ENCODE peak calls at places on chromosomes 7 and 10, in five cellular contexts. Y is CD8-positive, alpha-beta T cell; S is ascending aorta; T is right atrium auricular region; B is body of pancreas. L is an unnamed sample. For H3K9me3, the result is how much of the 10 kb centered on the place peaks cover.

GRCh38 chr7:22726849-22727792 is at the start of gene IL6:
- DNase-seq in Y (no peak), S (peak), T (peak), B (peak), L (peak)

GRCh38 chr10:7288060-7288690 is 122.7 kb downstream of the SFMBT2 start:
- DNase-seq in Y (no peak), S (no peak), T (no peak), B (no peak), L (no peak)

GRCh38 chr7:69776611-69777010 is 178.3 kb downstream of the AUTS2 start:
- DNase-seq in Y (no peak), S (no peak), T (no peak), B (no peak), L (no peak)

GRCh38 chr7:126727930-126728331 is 524.8 kb downstream of the GRM8 start:
- DNase-seq in Y (no peak), S (no peak), T (no peak), B (no peak), L (no peak)

GRCh38 chr10:24209421-24209770 is 458 bp downstream of the KIAA1217 start:
- DNase-seq in Y (no peak), S (no peak), T (peak), B (peak), L (no peak)

GRCh38 chr10:32961892-32962369 is 3.9 kb upstream of the ITGB1 start:
- DNase-seq in Y (no peak), S (peak), T (no peak), B (peak), L (no peak)

GRCh38 chr10:62050941-62051433 is 149.5 kb downstream of the ARID5B start:
- DNase-seq in Y (peak), S (peak), T (peak), B (peak), L (peak)

GRCh38 chr10:130364631-130365030 is 228.4 kb downstream of the GLRX3 start:
- DNase-seq in Y (peak), S (no peak), T (no peak), B (no peak), L (no peak)

GRCh38 chr10:34689053-34689452 is 126.0 kb downstream of the PARD3 start:
- DNase-seq in Y (no peak), S (no peak), T (no peak), B (peak), L (peak)

GRCh38 chr10:116278832-116279231 is 5.8 kb upstream of the GFRA1 start:
- DNase-seq in Y (no peak), S (no peak), T (no peak), B (no peak), L (no peak)

GRCh38 chr7:87220734-87221215 is 1.2 kb upstream of the TMEM243 start:
- DNase-seq in Y (no peak), S (no peak), T (no peak), B (peak), L (peak)

GRCh38 chr7:149750122-149750845 is 23.1 kb downstream of the ZNF467 start:
- DNase-seq in Y (no peak), S (no peak), T (no peak), B (no peak), L (no peak)

GRCh38 chr10:113565364-113565763 is 12.5 kb downstream of the HABP2 start:
- DNase-seq in Y (no peak), S (no peak), T (no peak), B (no peak), L (no peak)

GRCh38 chr10:86401588-86402282 is 35.1 kb upstream of the GRID1 start:
- DNase-seq in Y (peak), S (peak), T (no peak), B (peak), L (no peak)

GRCh38 chr7:157464111-157464970 is 127.5 kb downstream of the DNAJB6 start:
- DNase-seq in Y (no peak), S (no peak), T (no peak), B (no peak), L (no peak)

GRCh38 chr10:17808971-17809841 is at the start of gene MRC1:
- DNase-seq in Y (no peak), S (no peak), T (no peak), B (peak), L (peak)

GRCh38 chr10:109886788-109887155 is 36.5 kb downstream of the XPNPEP1 start:
- DNase-seq in Y (no peak), S (no peak), T (peak), B (no peak), L (no peak)

GRCh38 chr7:155203882-155204691 is 93.6 kb upstream of the INSIG1 start:
- DNase-seq in Y (no peak), S (no peak), T (no peak), B (peak), L (no peak)

GRCh38 chr7:42768037-42768436 is 143.8 kb downstream of the C7orf25 start:
- DNase-seq in Y (no peak), S (no peak), T (no peak), B (no peak), L (no peak)

GRCh38 chr10:102540023-102540422 is 36.3 kb downstream of the SUFU start:
- DNase-seq in Y (no peak), S (no peak), T (no peak), B (no peak), L (no peak)

GRCh38 chr7:12801107-12801506 is 113.7 kb downstream of the ARL4A start:
- DNase-seq in Y (no peak), S (no peak), T (no peak), B (peak), L (no peak)

GRCh38 chr7:40220421-40220911 is 85.7 kb downstream of the SUGCT start:
- DNase-seq in Y (no peak), S (no peak), T (no peak), B (no peak), L (no peak)

GRCh38 chr10:69685802-69686585 is 55.9 kb downstream of the FAM241B start:
- DNase-seq in Y (no peak), S (peak), T (peak), B (peak), L (peak)

GRCh38 chr10:69684020-69684980 is 54.3 kb downstream of the FAM241B start:
- DNase-seq in Y (no peak), S (peak), T (peak), B (peak), L (peak)

GRCh38 chr10:69685426-69685801 is 55.4 kb downstream of the FAM241B start:
- DNase-seq in Y (no peak), S (no peak), T (no peak), B (no peak), L (no peak)

GRCh38 chr10:69686866-69687265 is 56.8 kb downstream of the FAM241B start:
- DNase-seq in Y (no peak), S (peak), T (no peak), B (no peak), L (no peak)

GRCh38 chr10:69684981-69685353 is 54.9 kb downstream of the FAM241B start:
- DNase-seq in Y (no peak), S (no peak), T (no peak), B (no peak), L (no peak)
- H3K27ac ChIP-seq in Y (no peak), S (peak), T (peak), B (peak), L (peak)

GRCh38 chr10:12710594-12711343 is 290.7 kb downstream of the CCDC3 start:
- DNase-seq in Y (peak), S (peak), T (peak), B (peak), L (peak)

GRCh38 chr10:12709516-12709915 is 292.0 kb downstream of the CCDC3 start:
- DNase-seq in Y (no peak), S (no peak), T (no peak), B (no peak), L (no peak)

GRCh38 chr10:12708921-12709320 is 292.6 kb downstream of the CCDC3 start:
- DNase-seq in Y (no peak), S (peak), T (no peak), B (no peak), L (no peak)

GRCh38 chr10:12711344-12711708 is 290.2 kb downstream of the CCDC3 start:
- DNase-seq in Y (no peak), S (no peak), T (no peak), B (no peak), L (no peak)

DNA sequence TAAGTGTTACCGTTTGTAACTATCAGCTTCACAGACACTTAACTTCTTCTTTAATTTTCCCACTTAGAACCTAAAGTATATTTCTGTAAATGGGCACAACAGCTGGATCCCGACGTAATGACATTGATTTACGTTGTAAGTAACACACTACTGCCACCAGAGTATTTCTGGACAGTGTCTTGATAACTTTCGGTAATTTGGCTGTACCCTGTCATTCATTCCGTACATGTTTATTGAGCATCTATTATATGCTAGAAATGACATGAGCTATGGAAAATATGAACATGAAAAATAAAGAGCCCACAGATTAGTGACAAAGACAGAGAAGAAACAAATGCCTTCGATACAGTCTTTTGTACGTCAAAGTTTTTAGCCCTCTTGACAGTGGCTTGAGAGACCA is 291.4 kb downstream of the CCDC3 start:
- DNase-seq in Y (no peak), S (no peak), T (no peak), B (no peak), L (no peak)
- H3K9me3 ChIP-seq in Y (under half), S (under half), T (under half), B (under half), L (under half)

DNA sequence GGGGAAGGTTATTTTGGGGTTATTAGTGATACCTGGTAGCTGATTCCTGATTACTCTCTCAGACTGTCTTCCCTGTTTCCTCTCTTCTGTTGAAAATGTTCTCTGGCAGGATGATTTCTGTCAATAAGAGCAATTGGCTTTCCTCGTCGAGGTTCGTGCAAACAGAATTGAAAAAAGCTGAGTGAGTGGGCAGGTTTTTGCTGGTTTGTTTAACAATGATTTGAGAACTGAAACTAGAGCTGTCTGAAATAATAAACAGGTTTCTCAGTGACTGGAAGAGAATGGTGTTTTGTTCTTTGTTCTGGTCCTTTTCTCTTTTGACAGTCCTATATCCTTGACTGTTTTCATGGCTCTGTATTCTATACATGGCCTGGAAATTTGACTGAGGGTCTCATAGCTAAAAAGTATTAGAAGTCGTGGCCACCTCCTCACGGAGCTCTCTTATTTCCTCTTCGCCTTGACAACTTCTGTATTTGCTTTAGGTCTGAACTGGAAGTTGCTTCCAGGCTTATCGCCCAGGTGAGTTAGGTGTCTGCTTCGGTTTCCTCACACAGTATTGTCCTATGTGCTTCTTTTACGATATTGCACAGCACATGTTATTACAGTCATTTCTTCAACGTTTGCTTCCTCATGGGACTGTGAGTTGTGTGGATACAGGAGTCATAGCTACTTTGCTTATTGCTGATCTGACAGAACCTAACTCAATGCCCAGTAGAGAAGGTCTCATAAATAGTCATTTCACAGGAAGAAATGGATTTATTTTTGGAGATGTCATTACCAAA is 403.6 kb downstream of the NRG3 start:
- DNase-seq in Y (no peak), S (no peak), T (no peak), B (no peak), L (no peak)
- H3K27ac ChIP-seq in Y (no peak), S (no peak), T (no peak), B (no peak), L (no peak)

DNA sequence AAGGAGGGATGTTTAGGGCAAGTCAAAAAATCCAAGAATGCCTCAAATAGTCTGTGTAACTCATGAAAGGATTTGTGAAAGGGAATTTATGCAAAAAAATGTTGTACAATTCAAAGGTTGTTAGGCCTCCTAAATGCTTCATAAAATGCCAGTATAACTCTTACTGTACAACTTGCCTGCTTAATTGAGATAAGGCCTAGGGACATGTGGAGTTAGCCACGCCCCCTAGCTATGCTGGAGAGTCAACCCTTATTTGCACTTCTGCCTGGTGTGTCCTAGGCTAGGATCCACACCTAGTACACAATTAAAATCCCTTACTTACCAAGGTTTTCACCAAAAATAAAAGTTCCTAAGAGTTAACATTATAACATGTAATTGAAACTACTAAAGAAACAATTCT is 77.2 kb downstream of the ZNF680 start:
- DNase-seq in Y (no peak), S (no peak), T (no peak), B (no peak), L (no peak)
- H3K9me3 ChIP-seq in Y (under half), S (under half), T (under half), B (under half), L (under half)

GRCh38 chr10:29648114-29648982 is 13.6 kb upstream of the SVIL start:
- DNase-seq in Y (peak), S (no peak), T (no peak), B (no peak), L (no peak)
- H3K27ac ChIP-seq in Y (no peak), S (peak), T (peak), B (peak), L (peak)

GRCh38 chr10:37831495-37832333 is 25.7 kb downstream of the ZNF248 start:
- DNase-seq in Y (no peak), S (no peak), T (no peak), B (no peak), L (no peak)

GRCh38 chr10:37821237-37821636 is 36.2 kb downstream of the ZNF248 start:
- DNase-seq in Y (no peak), S (no peak), T (no peak), B (no peak), L (no peak)

DNA sequence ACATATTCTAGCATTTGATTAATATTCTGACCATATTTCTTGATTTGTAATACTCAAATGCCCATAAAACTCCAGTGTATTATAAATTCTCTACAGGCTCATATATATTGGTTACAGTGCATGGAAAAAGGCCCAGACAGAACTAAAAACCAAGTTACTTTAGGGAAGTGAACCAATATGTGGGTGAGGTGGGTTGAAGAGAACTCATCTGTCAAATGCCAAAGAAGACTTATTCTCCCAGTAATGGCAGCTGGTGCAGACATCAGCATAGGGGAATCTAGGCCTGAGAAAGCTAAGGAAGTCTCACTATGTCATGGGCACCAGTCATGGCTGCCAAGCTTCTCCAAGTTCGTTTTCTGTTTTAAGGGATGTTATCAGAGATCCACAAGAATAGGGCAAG is 30.6 kb downstream of the ZNF248 start:
- DNase-seq in Y (no peak), S (no peak), T (no peak), B (no peak), L (no peak)
- H3K9me3 ChIP-seq in Y (under half), S (under half), T (under half), B (under half), L (under half)

DNA sequence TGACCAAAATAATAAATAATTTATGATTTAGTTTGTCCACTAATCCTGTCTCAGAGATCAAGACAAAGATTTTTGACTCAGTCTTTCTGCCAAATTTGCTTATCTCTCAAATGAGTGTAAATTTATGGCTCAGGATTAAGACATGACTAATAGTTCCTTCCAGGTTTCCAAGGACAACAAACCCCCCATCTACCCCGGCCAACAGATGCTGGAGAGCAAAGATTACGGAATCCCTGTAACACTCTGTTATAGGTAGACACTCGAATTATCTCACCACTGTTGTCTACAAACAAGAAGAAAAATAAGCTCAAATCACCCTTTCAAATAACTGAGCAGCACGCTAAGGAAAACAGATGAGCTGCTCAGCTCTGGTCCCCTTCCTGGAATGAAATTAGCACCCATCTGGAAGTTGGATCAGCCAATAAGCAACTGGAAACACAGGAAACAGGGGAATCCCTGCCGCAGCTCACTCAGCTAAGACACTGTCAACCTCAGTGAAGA is 56.8 kb upstream of the SVIL start:
- DNase-seq in Y (no peak), S (peak), T (peak), B (no peak), L (no peak)
- H3K27ac ChIP-seq in Y (no peak), S (peak), T (peak), B (peak), L (peak)

DNA sequence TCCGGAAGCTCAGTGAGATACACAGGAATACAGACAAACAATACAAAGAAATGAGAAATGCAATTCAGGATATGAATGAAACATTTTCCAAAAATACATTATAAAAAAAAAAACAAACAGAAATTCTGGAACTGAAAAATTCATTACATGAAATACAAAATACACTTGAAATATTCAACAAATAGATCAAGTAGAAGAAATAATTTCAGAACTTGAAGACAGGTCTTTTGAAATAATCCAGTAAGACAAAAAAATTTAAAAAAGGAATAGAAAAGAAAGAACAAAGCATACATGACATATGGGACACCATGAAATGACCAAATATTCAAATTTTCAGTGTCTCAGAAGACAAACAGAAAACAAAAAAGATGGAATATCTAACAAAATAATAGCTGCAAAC is 102.5 kb downstream of the ALOX5 start:
- DNase-seq in Y (no peak), S (no peak), T (no peak), B (no peak), L (no peak)
- H3K9me3 ChIP-seq in Y (under half), S (under half), T (under half), B (under half), L (under half)

L was measured in right cardiac atrium.